ENCODE peak calls at places on chromosomes 6 and 20, in six cellular contexts. O is CD8-positive, alpha-beta memory T cell; X is mammary epithelial cell; M is HL-60; U is cardiac muscle cell; T is NCI-H2171. Y is an unnamed sample.
A peak's percentile ranks its signal among the peaks of the same experiment; 100 is the strongest.

GRCh38 chr20:49567421-49568256 is at the start of gene PTGIS:
- DNase-seq in O (no peak), M (no peak), T (no peak), U (peak; percentile 63), X (no peak), Y (peak; percentile 57)

GRCh38 chr6:151940307-151940706 is 132.8 kb downstream of the ESR1 start:
- DNase-seq in X (no peak), M (no peak), U (no peak), T (no peak), O (no peak), Y (no peak)

GRCh38 chr6:123380257-123380656 is 256.5 kb downstream of the TRDN start:
- DNase-seq in O (no peak), T (peak; percentile 30), M (no peak), X (peak; percentile 14), U (peak; percentile 5), Y (peak; percentile 39)

GRCh38 chr6:91387290-91388062 is 800.6 kb upstream of the MAP3K7 start:
- DNase-seq in M (no peak), T (no peak), X (no peak), O (no peak), U (no peak), Y (peak; percentile 6)

GRCh38 chr20:20710847-20711315 is 1.6 kb downstream of the RALGAPA2 start:
- DNase-seq in M (peak; percentile 66), O (no peak), X (peak; percentile 52), U (no peak), T (no peak), Y (no peak)

GRCh38 chr6:148179786-148180185 is 162.9 kb upstream of the SASH1 start:
- DNase-seq in X (no peak), M (no peak), T (no peak), U (peak; percentile 41), O (no peak), Y (peak; percentile 55)

GRCh38 chr20:36017034-36017951 is 48.9 kb downstream of the CNBD2 start:
- DNase-seq in X (no peak), M (no peak), U (peak; percentile 84), T (no peak), O (no peak), Y (no peak)

GRCh38 chr6:23329091-23329490 is 759.7 kb downstream of the HDGFL1 start:
- DNase-seq in U (no peak), X (no peak), O (no peak), T (peak; percentile 76), M (no peak), Y (no peak)

GRCh38 chr6:119308048-119308570 is 41.5 kb downstream of the MAN1A1 start:
- DNase-seq in O (no peak), T (no peak), M (peak; percentile 11), X (peak; percentile 55), U (peak; percentile 62), Y (no peak)

GRCh38 chr6:101080597-101080996 is 199.5 kb upstream of the ASCC3 start:
- DNase-seq in O (no peak), U (peak; percentile 65), M (no peak), T (no peak), X (peak; percentile 87), Y (no peak)

GRCh38 chr20:45337367-45338120 is 10.7 kb downstream of the SDC4 start:
- DNase-seq in T (no peak), O (no peak), M (no peak), X (peak; percentile 81), U (peak; percentile 94), Y (no peak)

GRCh38 chr20:20407891-20408805 is 40.2 kb downstream of the INSM1 start:
- DNase-seq in O (no peak), M (no peak), T (peak; percentile 82), X (no peak), U (peak; percentile 3), Y (no peak)

GRCh38 chr20:3173582-3174441 is 463 bp upstream of the LZTS3 start:
- DNase-seq in U (peak; percentile 83), O (peak; percentile 92), T (peak; percentile 96), M (no peak), X (peak; percentile 69), Y (peak; percentile 97)

GRCh38 chr6:147170269-147170668 is 33.9 kb upstream of the STXBP5 start:
- DNase-seq in M (no peak), X (peak; percentile 78), T (no peak), O (no peak), U (peak; percentile 94), Y (no peak)

GRCh38 chr6:24493945-24494725 is 634 bp upstream of the ALDH5A1 start:
- DNase-seq in U (no peak), O (no peak), T (no peak), M (no peak), X (no peak), Y (no peak)

GRCh38 chr6:161254754-161255253 is 19.1 kb downstream of the AGPAT4 start:
- DNase-seq in X (no peak), T (no peak), M (no peak), O (no peak), U (peak; percentile 76), Y (no peak)

GRCh38 chr6:43891072-43891870 is 121.3 kb downstream of the VEGFA start:
- DNase-seq in X (no peak), T (peak; percentile 87), U (no peak), O (no peak), M (no peak), Y (no peak)

GRCh38 chr20:63282946-63283345 is 10.0 kb upstream of the COL20A1 start:
- DNase-seq in T (no peak), U (no peak), M (no peak), O (no peak), X (no peak), Y (no peak)

GRCh38 chr6:150412221-150412620 is 43.4 kb downstream of the IYD start:
- DNase-seq in U (no peak), T (no peak), O (no peak), X (no peak), M (no peak), Y (no peak)

GRCh38 chr20:19047040-19047950 is 165.1 kb upstream of the SLC24A3 start:
- DNase-seq in O (no peak), M (no peak), X (peak; percentile 81), U (no peak), T (no peak), Y (no peak)

GRCh38 chr6:156720739-156721714 is 56.2 kb upstream of the ARID1B start:
- DNase-seq in U (peak; percentile 25), O (no peak), T (peak; percentile 72), M (no peak), X (peak; percentile 89), Y (peak; percentile 4)

GRCh38 chr6:168050861-168051586 is 28.0 kb downstream of the FRMD1 start:
- DNase-seq in T (no peak), X (no peak), U (peak; percentile 56), O (peak; percentile 39), M (no peak), Y (peak; percentile 44)

GRCh38 chr20:35246723-35247122 is 20.2 kb downstream of the MMP24 start:
- DNase-seq in T (no peak), U (no peak), M (no peak), X (no peak), O (no peak), Y (no peak)

GRCh38 chr6:113857565-113858066 is 471 bp downstream of the MARCKS start:
- DNase-seq in O (no peak), M (no peak), T (no peak), X (peak; percentile 10), U (no peak), Y (peak; percentile 8)

GRCh38 chr6:85361643-85362014 is 88.3 kb upstream of the NT5E start:
- DNase-seq in O (no peak), U (no peak), X (no peak), T (no peak), M (no peak), Y (no peak)

GRCh38 chr6:67748521-67748920 is 886.6 kb upstream of the ADGRB3 start:
- DNase-seq in X (no peak), T (no peak), M (no peak), U (no peak), O (no peak), Y (no peak)

GRCh38 chr20:31803552-31804291 is 15.4 kb upstream of the MYLK2 start:
- DNase-seq in U (no peak), O (no peak), X (no peak), M (no peak), T (no peak), Y (no peak)

GRCh38 chr6:124926435-124926834 is 35.8 kb upstream of the RNF217 start:
- DNase-seq in U (no peak), T (no peak), M (no peak), X (no peak), O (no peak), Y (no peak)

GRCh38 chr20:62089393-62089792 is 23.7 kb upstream of the TAF4 start:
- DNase-seq in M (no peak), T (no peak), X (no peak), O (no peak), U (no peak), Y (no peak)

GRCh38 chr6:100100776-100101175 is 106.8 kb upstream of the MCHR2 start:
- DNase-seq in O (no peak), T (no peak), M (no peak), X (no peak), U (no peak), Y (no peak)

GRCh38 chr6:52598123-52598823 is 21.4 kb upstream of the TRAM2 start:
- DNase-seq in O (no peak), X (no peak), U (peak; percentile 88), M (peak; percentile 28), T (no peak), Y (peak; percentile 68)

Y was measured in endothelial cell.